ENCODE peak calls at places on chromosomes 6 and 20, in six cellular contexts. Q, S, W, K, R and Z are unnamed samples.

GRCh38 chr6:148313483-148313882 is 29.2 kb upstream of the SASH1 start:
- DNase-seq in Q (no peak), W (no peak), K (no peak), R (no peak), S (no peak), Z (no peak)

GRCh38 chr20:39916236-39916635 is 772.8 kb downstream of the MAFB start:
- DNase-seq in R (no peak), W (no peak), S (no peak), K (no peak), Q (no peak), Z (no peak)

GRCh38 chr20:49187330-49188100 is 619 bp downstream of the STAU1 start:
- DNase-seq in W (no peak), S (no peak), R (peak; percentile 45), K (no peak), Q (no peak), Z (peak; percentile 23)

GRCh38 chr6:81694214-81694613 is 58.3 kb downstream of the TENT5A start:
- DNase-seq in R (no peak), Q (no peak), K (no peak), S (no peak), W (no peak), Z (no peak)

GRCh38 chr6:125858427-125859320 is 67.9 kb downstream of the NCOA7 start:
- DNase-seq in Q (peak; percentile 51), K (no peak), S (no peak), W (peak; percentile 85), R (peak; percentile 61), Z (peak; percentile 67)

GRCh38 chr20:5510446-5510845 is 193.7 kb upstream of the PROKR2 start:
- DNase-seq in R (no peak), W (no peak), S (no peak), Q (no peak), K (no peak), Z (no peak)

GRCh38 chr6:124260337-124260736 is 456.7 kb downstream of the NKAIN2 start:
- DNase-seq in K (no peak), Q (no peak), R (no peak), S (no peak), W (no peak), Z (no peak)

GRCh38 chr6:27829453-27830211 is 82.6 kb downstream of the OR2B2 start:
- DNase-seq in W (no peak), Q (no peak), K (no peak), S (no peak), R (no peak), Z (no peak)

GRCh38 chr6:134446228-134446848 is 128.4 kb upstream of the SGK1 start:
- DNase-seq in R (no peak), K (no peak), S (no peak), W (no peak), Q (no peak), Z (peak; percentile 30)

GRCh38 chr6:2770171-2770570 is 5.0 kb downstream of the WRNIP1 start:
- DNase-seq in R (no peak), S (no peak), Q (no peak), K (no peak), W (no peak), Z (no peak)

GRCh38 chr6:157980288-157981131 is 1.2 kb upstream of the SYNJ2 start:
- DNase-seq in K (no peak), Q (no peak), R (peak; percentile 39), S (no peak), W (no peak), Z (no peak)

GRCh38 chr6:162343902-162344226 is 383.7 kb downstream of the PRKN start:
- DNase-seq in W (no peak), K (no peak), R (no peak), Q (no peak), S (no peak), Z (no peak)

DNA sequence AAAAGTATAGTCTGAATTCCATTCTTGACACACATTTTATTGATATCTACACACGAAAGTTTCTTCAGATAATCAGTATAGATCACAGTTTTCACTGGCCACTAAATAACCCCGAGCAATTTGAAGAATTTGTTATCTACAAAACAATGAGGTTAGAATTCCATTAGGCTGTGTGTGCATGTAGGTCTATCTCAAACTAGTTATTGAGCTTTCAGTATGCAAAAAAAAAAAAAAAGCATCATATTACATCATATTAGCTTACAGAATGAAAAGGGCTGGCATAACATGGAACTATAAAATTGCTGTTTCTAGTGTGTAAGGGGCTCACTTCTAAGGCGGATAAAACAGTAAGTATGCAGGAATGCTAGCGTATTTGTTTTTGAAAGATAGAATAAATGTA is 59.5 kb upstream of the ADGRG6 start:
- DNase-seq in Q (no peak), S (no peak), R (no peak), W (no peak), K (no peak), Z (no peak)
- TF ChIP-seq POLR2A in Q (no peak), S (no peak), R (no peak), W (no peak), K (no peak), Z (no peak)

DNA sequence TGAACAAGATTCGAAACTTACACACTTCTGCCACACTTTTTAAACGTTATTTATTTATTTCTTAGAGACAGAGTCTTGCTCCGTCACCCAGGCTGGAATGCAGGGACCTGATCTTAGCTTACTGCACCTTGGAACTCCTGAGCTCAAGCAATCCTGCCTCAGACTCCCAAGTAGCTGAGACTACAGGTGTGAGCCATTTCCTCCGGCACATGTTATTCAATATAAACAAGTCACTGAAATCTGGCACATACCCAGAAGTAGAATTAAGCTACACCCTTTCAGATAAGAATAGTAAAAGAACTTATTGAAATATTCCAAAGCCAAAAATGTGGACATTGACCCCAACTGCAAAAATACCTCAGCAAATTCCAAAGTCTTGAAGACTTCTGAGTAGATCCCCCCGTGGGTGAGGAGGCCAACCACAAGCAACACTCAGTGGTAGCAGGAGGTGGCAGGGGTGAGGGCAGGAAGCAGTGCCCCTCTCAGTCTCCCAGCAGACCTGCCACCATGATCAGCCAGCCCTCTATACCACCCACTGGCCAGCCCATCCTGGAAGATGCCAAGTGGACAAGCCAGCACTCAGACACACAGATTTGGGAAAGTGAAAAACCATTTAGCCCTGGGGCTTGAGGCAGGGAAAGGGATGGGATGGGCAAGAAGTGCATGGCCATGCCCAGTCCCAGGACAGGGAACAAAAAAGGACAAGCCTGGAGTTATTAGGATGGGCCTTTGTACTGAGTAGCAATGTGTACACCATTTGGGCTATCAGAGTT is 76.7 kb downstream of the HFE start:
- DNase-seq in W (no peak), S (no peak), K (no peak), R (no peak), Q (no peak), Z (no peak)
- TF ChIP-seq POLR2A in W (no peak), S (no peak), K (no peak), R (no peak), Q (no peak), Z (no peak)

DNA sequence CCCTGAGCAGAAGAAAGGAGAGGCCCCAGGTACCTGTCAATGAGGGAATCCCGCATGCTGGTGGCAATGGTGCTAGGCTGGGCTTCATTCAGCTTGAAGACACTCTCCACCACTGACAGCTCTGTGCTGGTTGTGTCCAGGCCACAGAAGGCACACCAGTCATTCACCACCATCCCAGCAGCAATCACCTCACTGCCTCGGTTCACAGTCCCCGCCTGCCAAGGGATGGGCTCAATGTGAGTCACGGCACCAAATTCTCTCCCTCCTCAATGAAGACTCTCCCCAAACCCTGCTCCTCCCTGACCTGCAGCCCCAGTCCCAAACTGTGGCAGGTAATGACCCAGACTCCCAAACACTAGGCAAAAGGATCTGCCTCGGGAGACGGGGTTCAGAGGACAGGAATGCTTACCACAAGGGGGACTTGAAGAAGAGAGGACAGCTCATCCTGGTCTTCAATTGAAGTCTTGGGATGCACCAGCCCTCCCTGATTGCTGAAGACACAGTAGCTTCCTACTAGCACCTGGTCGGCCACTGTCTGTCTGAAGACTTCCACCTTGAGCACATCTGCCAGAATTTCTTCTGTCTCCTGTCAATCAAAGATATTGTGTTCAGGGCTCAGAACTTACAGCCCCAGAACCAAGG is 1.7 kb upstream of the MMP24OS start:
- DNase-seq in W (no peak), K (no peak), S (no peak), R (no peak), Q (no peak), Z (no peak)
- TF ChIP-seq POLR2A in W (no peak), K (no peak), S (no peak), R (no peak), Q (no peak), Z (no peak)

GRCh38 chr6:56957856-56958255 is 2.9 kb downstream of the BEND6 start:
- DNase-seq in Q (no peak), W (no peak), S (no peak), R (no peak), K (no peak), Z (no peak)

GRCh38 chr6:56955171-56956155 is 556 bp downstream of the BEND6 start:
- DNase-seq in K (peak; percentile 79), W (peak; percentile 67), R (peak; percentile 80), Q (peak; percentile 53), S (peak; percentile 62), Z (peak; percentile 69)

GRCh38 chr6:56956481-56956880 is 1.6 kb downstream of the BEND6 start:
- DNase-seq in R (no peak), K (no peak), S (no peak), W (no peak), Q (no peak), Z (no peak)

GRCh38 chr6:56953597-56954388 is 1.1 kb upstream of the BEND6 start:
- DNase-seq in W (no peak), S (peak; percentile 38), Q (no peak), R (no peak), K (no peak), Z (no peak)

GRCh38 chr6:56954389-56955170 is at the start of gene BEND6:
- DNase-seq in Q (no peak), K (peak; percentile 51), S (no peak), W (peak; percentile 27), R (peak; percentile 47), Z (peak; percentile 11)
- TF ChIP-seq POLR2A in Q (no peak), K (no peak), S (peak; percentile 82), W (peak; percentile 55), R (peak; percentile 36), Z (no peak)